ENCODE peak calls at places on chromosomes 2 and 18, in four cellular contexts. One of them, this sample, is unnamed.

GRCh38 chr2:239928457-239929350 is 96.4 kb downstream of the NDUFA10 start:
- DNase-seq in chondrocyte: peak
- DNase-seq in progenitor cell of endocrine pancreas: no peak
- DNase-seq in astrocyte of the spinal cord: no peak
- DNase-seq in this sample: no peak

GRCh38 chr18:8423051-8423558 is 186.1 kb upstream of the RAB12 start:
- DNase-seq in chondrocyte: no peak
- DNase-seq in astrocyte of the spinal cord: peak
- DNase-seq in progenitor cell of endocrine pancreas: no peak
- DNase-seq in this sample: peak

GRCh38 chr2:127305985-127306585 is 12.1 kb upstream of the ERCC3 start:
- DNase-seq in astrocyte of the spinal cord: no peak
- DNase-seq in chondrocyte: no peak
- DNase-seq in progenitor cell of endocrine pancreas: no peak
- DNase-seq in this sample: no peak

GRCh38 chr2:12287220-12287751 is 429.4 kb upstream of the TRIB2 start:
- DNase-seq in astrocyte of the spinal cord: no peak
- DNase-seq in chondrocyte: no peak
- DNase-seq in progenitor cell of endocrine pancreas: no peak
- DNase-seq in this sample: no peak

GRCh38 chr2:45083175-45083574 is 73.9 kb upstream of the SIX2 start:
- DNase-seq in chondrocyte: no peak
- DNase-seq in astrocyte of the spinal cord: no peak
- DNase-seq in progenitor cell of endocrine pancreas: no peak
- DNase-seq in this sample: no peak

GRCh38 chr2:19474128-19474527 is 115.7 kb upstream of the OSR1 start:
- DNase-seq in astrocyte of the spinal cord: peak
- DNase-seq in chondrocyte: no peak
- DNase-seq in progenitor cell of endocrine pancreas: no peak
- DNase-seq in this sample: no peak

GRCh38 chr2:120867290-120868231 is 131.9 kb downstream of the GLI2 start:
- DNase-seq in astrocyte of the spinal cord: peak
- DNase-seq in progenitor cell of endocrine pancreas: no peak
- DNase-seq in chondrocyte: peak
- DNase-seq in this sample: peak

GRCh38 chr2:162890690-162891311 is 52.2 kb upstream of the KCNH7 start:
- DNase-seq in progenitor cell of endocrine pancreas: no peak
- DNase-seq in chondrocyte: no peak
- DNase-seq in astrocyte of the spinal cord: peak
- DNase-seq in this sample: peak

GRCh38 chr2:85579266-85579935 is 2.0 kb downstream of the VAMP8 start:
- DNase-seq in progenitor cell of endocrine pancreas: no peak
- DNase-seq in astrocyte of the spinal cord: peak
- DNase-seq in chondrocyte: no peak
- DNase-seq in this sample: no peak

GRCh38 chr2:192773044-192773443 is 578.3 kb upstream of the TMEFF2 start:
- DNase-seq in progenitor cell of endocrine pancreas: no peak
- DNase-seq in astrocyte of the spinal cord: no peak
- DNase-seq in chondrocyte: no peak
- DNase-seq in this sample: no peak

GRCh38 chr18:26014462-26014861 is 76.0 kb downstream of the SS18 start:
- DNase-seq in chondrocyte: no peak
- DNase-seq in astrocyte of the spinal cord: no peak
- DNase-seq in progenitor cell of endocrine pancreas: no peak
- DNase-seq in this sample: no peak

GRCh38 chr18:33606621-33607020 is 28.6 kb downstream of the ASXL3 start:
- DNase-seq in progenitor cell of endocrine pancreas: no peak
- DNase-seq in astrocyte of the spinal cord: no peak
- DNase-seq in chondrocyte: no peak
- DNase-seq in this sample: no peak

GRCh38 chr2:96342085-96342484 is 6.5 kb downstream of the NCAPH start:
- DNase-seq in progenitor cell of endocrine pancreas: no peak
- DNase-seq in astrocyte of the spinal cord: peak
- DNase-seq in chondrocyte: no peak
- DNase-seq in this sample: no peak

GRCh38 chr2:219596954-219597551 is 604 bp upstream of the STK11IP start:
- DNase-seq in progenitor cell of endocrine pancreas: no peak
- DNase-seq in chondrocyte: no peak
- DNase-seq in astrocyte of the spinal cord: peak
- DNase-seq in this sample: no peak

GRCh38 chr2:65388626-65389390 is 43.6 kb downstream of the SPRED2 start:
- DNase-seq in progenitor cell of endocrine pancreas: no peak
- DNase-seq in astrocyte of the spinal cord: no peak
- DNase-seq in chondrocyte: no peak
- DNase-seq in this sample: no peak

GRCh38 chr2:239137165-239137889 is 263.5 kb downstream of the HDAC4 start:
- DNase-seq in progenitor cell of endocrine pancreas: no peak
- DNase-seq in astrocyte of the spinal cord: no peak
- DNase-seq in chondrocyte: peak
- DNase-seq in this sample: no peak

GRCh38 chr18:26003817-26004216 is 86.6 kb downstream of the SS18 start:
- DNase-seq in astrocyte of the spinal cord: no peak
- DNase-seq in chondrocyte: no peak
- DNase-seq in progenitor cell of endocrine pancreas: no peak
- DNase-seq in this sample: no peak

GRCh38 chr2:55011741-55012574 is 38.3 kb downstream of the RTN4 start:
- DNase-seq in progenitor cell of endocrine pancreas: no peak
- DNase-seq in chondrocyte: no peak
- DNase-seq in astrocyte of the spinal cord: no peak
- DNase-seq in this sample: no peak

GRCh38 chr2:161425966-161426365 is 9.9 kb downstream of the TBR1 start:
- DNase-seq in astrocyte of the spinal cord: no peak
- DNase-seq in progenitor cell of endocrine pancreas: no peak
- DNase-seq in chondrocyte: no peak
- DNase-seq in this sample: no peak

GRCh38 chr2:161424992-161425391 is 8.9 kb downstream of the TBR1 start:
- DNase-seq in astrocyte of the spinal cord: peak
- DNase-seq in progenitor cell of endocrine pancreas: no peak
- DNase-seq in chondrocyte: no peak
- DNase-seq in this sample: no peak

GRCh38 chr2:161424179-161424763 is 8.2 kb downstream of the TBR1 start:
- DNase-seq in chondrocyte: no peak
- DNase-seq in progenitor cell of endocrine pancreas: no peak
- DNase-seq in astrocyte of the spinal cord: no peak
- DNase-seq in this sample: no peak

GRCh38 chr2:161422812-161423211 is 6.7 kb downstream of the TBR1 start:
- DNase-seq in progenitor cell of endocrine pancreas: no peak
- DNase-seq in astrocyte of the spinal cord: no peak
- DNase-seq in chondrocyte: no peak
- DNase-seq in this sample: no peak

GRCh38 chr2:161423351-161424178 is 7.5 kb downstream of the TBR1 start:
- DNase-seq in astrocyte of the spinal cord: no peak
- DNase-seq in chondrocyte: no peak
- DNase-seq in progenitor cell of endocrine pancreas: no peak
- DNase-seq in this sample: peak
- TF ChIP-seq CTCF in astrocyte of the spinal cord: no peak
- TF ChIP-seq CTCF in chondrocyte: no peak
- TF ChIP-seq CTCF in progenitor cell of endocrine pancreas: no peak
- TF ChIP-seq CTCF in this sample: no peak

DNA sequence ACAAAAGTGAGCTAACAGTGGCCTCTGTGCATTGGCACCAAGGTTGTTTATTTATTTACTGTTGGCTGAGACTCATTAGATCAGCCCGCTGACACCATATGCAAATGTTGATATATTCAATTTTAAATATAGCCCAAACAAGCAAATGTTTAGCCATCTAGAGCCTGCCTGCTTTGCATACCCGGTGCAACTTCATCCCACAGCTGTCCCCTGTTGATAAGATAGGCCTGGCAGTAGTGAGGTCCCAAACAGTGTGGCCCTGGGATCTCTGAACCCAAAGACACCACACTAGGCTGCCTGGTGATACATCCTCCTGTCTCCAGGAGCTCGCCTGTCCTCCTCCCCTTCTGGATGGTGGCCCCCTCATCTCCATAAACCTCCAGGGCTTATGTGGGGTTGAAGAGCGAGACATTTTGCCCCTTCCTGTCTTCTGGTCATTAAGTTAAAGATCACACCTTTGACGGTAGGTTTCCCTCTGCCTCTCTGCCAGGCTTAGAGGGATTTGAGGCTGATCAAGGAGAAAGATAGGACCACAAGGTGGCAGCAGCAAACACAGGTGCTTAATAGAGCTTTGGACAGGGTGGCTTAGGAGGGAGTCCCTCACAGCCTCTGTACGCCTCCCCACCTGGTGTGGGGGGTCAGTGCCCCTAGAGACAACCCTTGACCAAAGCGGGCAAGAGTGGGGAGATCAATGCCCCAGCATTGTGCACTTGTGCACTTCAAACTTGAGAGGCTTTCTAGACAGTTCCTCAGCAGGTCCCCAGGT is 23.7 kb upstream of the MYO5B start:
- DNase-seq in chondrocyte: no peak
- DNase-seq in progenitor cell of endocrine pancreas: no peak
- DNase-seq in astrocyte of the spinal cord: peak
- DNase-seq in this sample: no peak
- TF ChIP-seq CTCF in chondrocyte: peak
- TF ChIP-seq CTCF in progenitor cell of endocrine pancreas: peak
- TF ChIP-seq CTCF in astrocyte of the spinal cord: peak
- TF ChIP-seq CTCF in this sample: no peak

GRCh38 chr2:167651406-167652151 is 595.8 kb downstream of the STK39 start:
- DNase-seq in astrocyte of the spinal cord: no peak
- DNase-seq in progenitor cell of endocrine pancreas: no peak
- DNase-seq in chondrocyte: no peak
- DNase-seq in this sample: no peak
- TF ChIP-seq CTCF in astrocyte of the spinal cord: no peak
- TF ChIP-seq CTCF in progenitor cell of endocrine pancreas: no peak
- TF ChIP-seq CTCF in chondrocyte: no peak
- TF ChIP-seq CTCF in this sample: no peak

DNA sequence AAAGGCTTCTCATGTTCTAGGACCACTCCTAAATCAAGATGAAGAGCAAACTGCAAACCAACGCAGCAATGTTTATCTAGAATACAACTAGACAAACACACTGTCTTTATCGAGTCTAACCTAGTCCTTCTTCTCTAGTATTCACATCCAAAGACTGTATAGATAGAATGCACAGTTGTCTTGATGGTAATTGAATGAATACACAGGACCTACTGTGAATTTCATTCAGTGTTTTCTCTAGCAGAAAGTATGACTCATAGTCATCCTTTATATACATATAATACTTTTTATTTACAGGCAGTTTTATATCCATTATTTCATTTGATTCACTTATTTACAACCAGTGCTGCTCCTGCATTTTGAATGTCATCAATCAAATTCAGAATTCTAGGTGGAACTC is 374.9 kb downstream of the EPHA4 start:
- DNase-seq in progenitor cell of endocrine pancreas: no peak
- DNase-seq in chondrocyte: no peak
- DNase-seq in astrocyte of the spinal cord: no peak
- DNase-seq in this sample: no peak
- TF ChIP-seq CTCF in progenitor cell of endocrine pancreas: no peak
- TF ChIP-seq CTCF in chondrocyte: no peak
- TF ChIP-seq CTCF in astrocyte of the spinal cord: no peak
- TF ChIP-seq CTCF in this sample: no peak

GRCh38 chr2:175310813-175311504 is 129.4 kb upstream of the ATP5MC3 start:
- DNase-seq in progenitor cell of endocrine pancreas: no peak
- DNase-seq in astrocyte of the spinal cord: no peak
- DNase-seq in chondrocyte: no peak
- DNase-seq in this sample: no peak

GRCh38 chr2:175304541-175304940 is 123.0 kb upstream of the ATP5MC3 start:
- DNase-seq in chondrocyte: no peak
- DNase-seq in progenitor cell of endocrine pancreas: no peak
- DNase-seq in astrocyte of the spinal cord: no peak
- DNase-seq in this sample: no peak

GRCh38 chr2:175308005-175308404 is 126.5 kb upstream of the ATP5MC3 start:
- DNase-seq in astrocyte of the spinal cord: no peak
- DNase-seq in progenitor cell of endocrine pancreas: no peak
- DNase-seq in chondrocyte: no peak
- DNase-seq in this sample: no peak

GRCh38 chr2:175312137-175312536 is 130.6 kb upstream of the ATP5MC3 start:
- DNase-seq in chondrocyte: no peak
- DNase-seq in progenitor cell of endocrine pancreas: no peak
- DNase-seq in astrocyte of the spinal cord: no peak
- DNase-seq in this sample: no peak

GRCh38 chr2:175309799-175310198 is 128.3 kb upstream of the ATP5MC3 start:
- DNase-seq in chondrocyte: no peak
- DNase-seq in progenitor cell of endocrine pancreas: peak
- DNase-seq in astrocyte of the spinal cord: peak
- DNase-seq in this sample: peak
- TF ChIP-seq CTCF in chondrocyte: peak
- TF ChIP-seq CTCF in progenitor cell of endocrine pancreas: peak
- TF ChIP-seq CTCF in astrocyte of the spinal cord: peak
- TF ChIP-seq CTCF in this sample: peak

GRCh38 chr2:47265751-47266231 is 110.7 kb upstream of the STPG4 start:
- DNase-seq in astrocyte of the spinal cord: no peak
- DNase-seq in chondrocyte: no peak
- DNase-seq in progenitor cell of endocrine pancreas: no peak
- DNase-seq in this sample: no peak

GRCh38 chr2:47262657-47263056 is 107.5 kb upstream of the STPG4 start:
- DNase-seq in chondrocyte: no peak
- DNase-seq in progenitor cell of endocrine pancreas: no peak
- DNase-seq in astrocyte of the spinal cord: no peak
- DNase-seq in this sample: no peak

GRCh38 chr2:47265158-47265557 is 110.0 kb upstream of the STPG4 start:
- DNase-seq in progenitor cell of endocrine pancreas: no peak
- DNase-seq in chondrocyte: no peak
- DNase-seq in astrocyte of the spinal cord: no peak
- DNase-seq in this sample: no peak

GRCh38 chr2:47264686-47265085 is 109.6 kb upstream of the STPG4 start:
- DNase-seq in progenitor cell of endocrine pancreas: no peak
- DNase-seq in astrocyte of the spinal cord: no peak
- DNase-seq in chondrocyte: no peak
- DNase-seq in this sample: no peak

DNA sequence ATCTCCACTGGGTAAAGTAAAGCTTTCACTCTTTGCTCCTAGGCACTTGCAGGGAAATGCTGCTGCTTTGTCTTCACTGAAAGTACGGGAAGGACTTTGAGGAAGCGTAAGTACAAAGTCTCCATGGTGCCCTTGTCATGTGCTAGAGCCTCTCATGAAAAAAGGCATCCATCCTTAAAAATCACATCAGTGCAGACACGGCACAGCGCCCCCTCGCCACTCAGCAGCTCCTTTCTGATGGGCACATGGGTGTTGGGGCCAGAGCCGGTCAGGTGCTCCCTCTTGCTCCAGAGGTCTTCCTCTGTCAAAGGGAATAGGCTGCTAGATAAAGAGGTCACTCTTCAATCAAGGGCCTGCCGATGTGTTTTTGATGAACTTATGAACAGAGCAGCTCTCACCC is 109.1 kb upstream of the STPG4 start:
- DNase-seq in chondrocyte: no peak
- DNase-seq in astrocyte of the spinal cord: no peak
- DNase-seq in progenitor cell of endocrine pancreas: no peak
- DNase-seq in this sample: no peak
- TF ChIP-seq CTCF in chondrocyte: no peak
- TF ChIP-seq CTCF in astrocyte of the spinal cord: no peak
- TF ChIP-seq CTCF in progenitor cell of endocrine pancreas: peak
- TF ChIP-seq CTCF in this sample: no peak

DNA sequence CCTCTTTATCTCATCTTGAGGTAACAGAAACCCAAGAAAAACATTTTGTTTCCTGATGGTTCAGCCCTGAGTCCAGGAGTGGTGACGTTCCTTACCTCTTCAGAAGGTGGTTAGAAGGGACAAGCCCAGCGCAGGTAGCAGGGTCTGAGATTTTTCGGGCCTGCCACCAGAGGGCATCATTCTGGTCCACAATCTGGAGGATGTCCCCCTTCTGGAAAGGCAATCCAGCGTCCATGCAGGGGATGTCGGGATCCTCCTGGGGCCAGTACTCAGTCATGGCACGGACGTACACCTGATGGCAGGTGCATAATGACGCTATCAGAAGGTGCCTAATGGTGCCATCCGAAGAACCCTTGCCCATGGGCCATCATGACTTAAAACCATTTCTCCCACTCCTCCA is 17.7 kb downstream of the MPP4 start:
- DNase-seq in astrocyte of the spinal cord: no peak
- DNase-seq in progenitor cell of endocrine pancreas: peak
- DNase-seq in chondrocyte: no peak
- DNase-seq in this sample: peak
- TF ChIP-seq CTCF in astrocyte of the spinal cord: peak
- TF ChIP-seq CTCF in progenitor cell of endocrine pancreas: peak
- TF ChIP-seq CTCF in chondrocyte: peak
- TF ChIP-seq CTCF in this sample: peak